ENCODE peak calls at places on chromosomes 5 and 9, in nine cellular contexts. M, B, H, Y, S, G, R, W and N are unnamed samples.
A peak's percentile ranks its signal among the peaks of the same experiment; 100 is the strongest.

GRCh38 chr5:176739461-176740051 is 70.8 kb upstream of the UNC5A start:
- DNase-seq in G (no peak), R (peak; percentile 44), W (no peak), M (no peak), H (no peak), B (no peak), Y (peak; percentile 13), S (no peak), N (no peak)

GRCh38 chr5:96008487-96008886 is 46.8 kb upstream of the ELL2 start:
- DNase-seq in H (no peak), W (no peak), Y (no peak), B (no peak), S (no peak), G (no peak), R (no peak), M (no peak), N (no peak)

GRCh38 chr5:172909931-172910502 is 49.2 kb upstream of the RPL26L1 start:
- DNase-seq in R (no peak), M (no peak), H (no peak), B (peak; percentile 82), G (peak; percentile 85), W (no peak), Y (no peak), S (peak; percentile 95), N (no peak)

GRCh38 chr5:156680845-156681244 is 169.2 kb upstream of the PPP1R2B start:
- DNase-seq in G (no peak), R (no peak), H (no peak), B (no peak), M (no peak), S (no peak), W (no peak), Y (no peak), N (no peak)

GRCh38 chr9:34992376-34992951 is 2.9 kb downstream of the DNAJB5 start:
- DNase-seq in R (peak; percentile 45), H (no peak), S (peak; percentile 97), W (no peak), Y (no peak), G (peak; percentile 93), B (peak; percentile 92), M (peak; percentile 93), N (peak; percentile 85)

GRCh38 chr5:74201334-74202081 is 439.0 kb downstream of the ENC1 start:
- DNase-seq in W (peak; percentile 21), B (peak; percentile 72), Y (peak; percentile 71), M (peak; percentile 57), H (no peak), R (no peak), S (peak; percentile 30), G (peak; percentile 41), N (peak; percentile 5)

GRCh38 chr5:74616236-74617146 is 24.0 kb downstream of the ENC1 start:
- DNase-seq in Y (no peak), M (no peak), H (no peak), W (no peak), R (no peak), G (no peak), B (no peak), S (no peak), N (no peak)

GRCh38 chr5:121313886-121314285 is 537.8 kb upstream of the FTMT start:
- DNase-seq in R (no peak), H (no peak), G (no peak), Y (no peak), B (no peak), M (no peak), S (no peak), W (no peak), N (no peak)

GRCh38 chr9:97740848-97741821 is 44.0 kb upstream of the XPA start:
- DNase-seq in B (peak; percentile 52), G (peak; percentile 56), S (peak; percentile 42), W (peak; percentile 29), R (peak; percentile 92), M (peak; percentile 68), Y (peak; percentile 60), H (no peak), N (peak; percentile 59)

GRCh38 chr9:89776795-89777194 is 172.0 kb downstream of the GADD45G start:
- DNase-seq in B (no peak), H (no peak), G (no peak), S (no peak), W (no peak), M (no peak), R (no peak), Y (no peak), N (no peak)

GRCh38 chr5:132905938-132906337 is 32.5 kb downstream of the LEAP2 start:
- DNase-seq in S (peak; percentile 39), G (peak; percentile 52), H (no peak), R (no peak), Y (no peak), M (peak; percentile 8), W (no peak), B (no peak), N (no peak)
- TF ChIP-seq CTCF in S (no peak), G (peak; percentile 10), H (no peak), R (peak; percentile 24), Y (no peak), M (no peak), W (no peak), B (no peak), N (no peak)

DNA sequence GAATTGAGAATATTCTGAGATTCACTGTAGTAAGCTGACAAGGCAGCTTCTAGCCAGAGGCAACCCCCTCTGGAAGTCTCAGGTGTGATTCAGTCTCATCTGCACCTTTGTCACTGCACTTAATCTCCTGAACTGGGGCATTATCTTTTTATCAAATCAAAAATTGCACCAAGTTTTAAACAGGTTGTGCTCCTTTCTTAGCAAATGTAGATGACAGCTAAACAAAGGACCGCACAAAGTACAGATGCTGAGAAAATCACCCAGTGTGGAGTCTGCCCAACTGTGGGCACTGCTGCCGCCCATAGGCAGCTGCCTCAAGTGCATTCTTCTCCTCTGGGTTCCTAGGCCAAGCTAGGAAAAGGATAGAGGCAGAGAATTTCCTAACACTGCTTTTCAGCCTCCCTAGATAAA is 51.1 kb downstream of the STARD4 start:
- DNase-seq in W (no peak), S (peak; percentile 11), B (peak; percentile 6), H (no peak), Y (no peak), G (no peak), M (no peak), R (peak; percentile 66), N (no peak)
- TF ChIP-seq CTCF in W (peak; percentile 41), S (peak; percentile 47), B (peak; percentile 40), H (no peak), Y (no peak), G (no peak), M (no peak), R (peak; percentile 71), N (no peak)

DNA sequence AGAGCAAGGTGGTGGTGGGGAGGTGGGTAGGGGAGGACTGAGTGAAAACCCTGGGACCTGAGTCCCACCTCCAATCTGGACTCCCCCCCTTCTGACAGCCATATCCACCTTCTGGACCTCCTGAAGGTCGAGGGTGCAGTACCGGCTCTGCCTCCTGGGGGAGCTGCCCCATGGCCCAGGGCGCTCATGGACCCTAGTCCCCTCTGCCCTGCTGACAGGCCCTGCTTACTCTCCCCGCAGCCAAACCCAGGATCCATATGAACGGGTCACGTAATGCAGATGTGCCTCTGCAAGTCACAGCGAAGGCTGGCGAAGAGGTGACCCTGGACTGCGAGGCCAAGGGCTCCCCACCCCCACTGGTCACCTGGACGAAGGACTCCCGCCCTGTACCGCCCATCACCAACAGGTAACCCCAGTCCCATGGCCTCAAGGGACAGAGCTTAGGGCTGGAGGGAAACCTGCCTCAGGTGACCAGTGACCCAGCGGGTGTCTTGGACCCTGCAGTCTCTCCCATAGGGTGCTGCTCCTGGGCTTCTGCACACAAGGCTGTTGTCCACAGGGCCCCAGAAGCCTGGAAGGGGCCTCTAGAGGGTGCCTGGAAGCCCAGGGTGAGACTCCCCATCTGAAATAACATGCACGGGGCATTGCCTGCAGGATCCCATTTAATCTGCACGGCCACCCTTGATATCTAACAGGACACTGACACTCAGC is 61.7 kb downstream of the HMCN2 start:
- DNase-seq in G (no peak), Y (no peak), M (peak; percentile 51), R (peak; percentile 84), B (no peak), H (no peak), S (no peak), W (no peak), N (peak; percentile 49)
- TF ChIP-seq CTCF in G (peak; percentile 48), Y (no peak), M (peak; percentile 67), R (peak; percentile 78), B (peak; percentile 37), H (no peak), S (peak; percentile 37), W (no peak), N (peak; percentile 19)

GRCh38 chr9:19641046-19641445 is 147.8 kb downstream of the SLC24A2 start:
- DNase-seq in G (peak; percentile 4), H (no peak), Y (no peak), S (peak; percentile 11), M (peak; percentile 41), B (no peak), W (no peak), R (no peak), N (no peak)
- TF ChIP-seq CTCF in G (no peak), H (no peak), Y (no peak), S (peak; percentile 25), M (peak; percentile 23), B (no peak), W (no peak), R (peak; percentile 48), N (no peak)

GRCh38 chr9:127765418-127765817 is 13.0 kb downstream of the SH2D3C start:
- DNase-seq in M (no peak), S (no peak), B (no peak), G (no peak), W (no peak), R (no peak), H (no peak), Y (no peak), N (no peak)

GRCh38 chr9:127761491-127761904 is 17.0 kb downstream of the SH2D3C start:
- DNase-seq in B (no peak), S (no peak), G (no peak), R (no peak), W (no peak), H (no peak), Y (no peak), M (no peak), N (no peak)

GRCh38 chr9:127761061-127761460 is 17.4 kb downstream of the SH2D3C start:
- DNase-seq in H (no peak), Y (no peak), B (no peak), G (no peak), W (no peak), R (no peak), S (no peak), M (no peak), N (no peak)

GRCh38 chr9:127762111-127762676 is 16.3 kb downstream of the SH2D3C start:
- DNase-seq in S (no peak), M (peak; percentile 18), R (no peak), G (no peak), W (no peak), B (no peak), Y (no peak), H (no peak), N (no peak)

DNA sequence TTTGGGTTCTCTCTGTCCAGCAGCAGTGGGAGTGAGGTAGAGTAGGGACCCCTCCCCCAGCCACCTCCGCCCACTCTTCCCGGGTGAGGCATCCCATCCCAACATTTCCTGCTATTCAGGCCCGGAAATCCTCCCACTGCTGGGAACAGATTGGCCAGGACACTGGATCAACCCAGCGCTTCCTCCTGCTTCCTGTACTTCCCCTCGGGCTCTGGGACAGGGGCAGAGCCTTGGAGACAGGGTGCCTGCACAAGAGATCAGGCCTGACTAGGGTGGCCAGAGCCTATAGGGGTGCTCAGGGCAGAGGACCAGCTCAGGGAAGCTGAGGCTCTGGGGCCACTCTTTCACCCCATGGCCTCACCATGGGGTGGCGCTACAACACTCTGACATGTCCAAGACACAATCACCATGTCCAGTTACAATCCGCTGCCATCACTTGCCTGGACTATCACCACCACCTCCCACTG is 14.5 kb downstream of the SH2D3C start:
- DNase-seq in S (peak; percentile 23), R (peak; percentile 80), H (no peak), Y (peak; percentile 59), B (no peak), G (peak; percentile 36), W (no peak), M (peak; percentile 58), N (peak; percentile 58)
- TF ChIP-seq CTCF in S (peak; percentile 30), R (peak; percentile 72), H (peak; percentile 10), Y (no peak), B (peak; percentile 43), G (peak; percentile 34), W (peak; percentile 36), M (peak; percentile 37), N (peak; percentile 38)